ENCODE peak calls at places on chromosomes 16 and 17, in six cellular contexts. One of them, this sample, is unnamed.

GRCh38 chr17:57523926-57524634 is 221.0 kb downstream of the CCDC182 start:
- DNase-seq in trophoblast cell: no peak
- DNase-seq in mesenchymal stem cell: no peak
- DNase-seq in IMR-90: peak; percentile 61
- DNase-seq in neuronal stem cell: no peak
- DNase-seq in H1: no peak
- DNase-seq in this sample: no peak

GRCh38 chr17:46020023-46020735 is 21.1 kb downstream of the STH start:
- DNase-seq in trophoblast cell: peak; percentile 14
- DNase-seq in mesenchymal stem cell: no peak
- DNase-seq in IMR-90: no peak
- DNase-seq in neuronal stem cell: no peak
- DNase-seq in H1: no peak
- DNase-seq in this sample: no peak

GRCh38 chr17:50768348-50768761 is 1.0 kb upstream of the ANKRD40CL start:
- DNase-seq in trophoblast cell: no peak
- DNase-seq in mesenchymal stem cell: no peak
- DNase-seq in IMR-90: no peak
- DNase-seq in neuronal stem cell: no peak
- DNase-seq in H1: peak; percentile 47
- DNase-seq in this sample: peak; percentile 50

GRCh38 chr16:65054457-65054856 is 67.4 kb downstream of the CDH11 start:
- DNase-seq in trophoblast cell: no peak
- DNase-seq in mesenchymal stem cell: no peak
- DNase-seq in IMR-90: peak; percentile 31
- DNase-seq in neuronal stem cell: no peak
- DNase-seq in H1: no peak
- DNase-seq in this sample: no peak

GRCh38 chr17:77371888-77372443 is 231.2 kb downstream of the SEC14L1 start:
- DNase-seq in trophoblast cell: no peak
- DNase-seq in mesenchymal stem cell: no peak
- DNase-seq in IMR-90: no peak
- DNase-seq in neuronal stem cell: no peak
- DNase-seq in H1: no peak
- DNase-seq in this sample: no peak

GRCh38 chr17:12256380-12256995 is 235.8 kb downstream of the MAP2K4 start:
- DNase-seq in trophoblast cell: peak; percentile 75
- DNase-seq in mesenchymal stem cell: peak; percentile 68
- DNase-seq in IMR-90: peak; percentile 81
- DNase-seq in neuronal stem cell: peak; percentile 32
- DNase-seq in H1: no peak
- DNase-seq in this sample: no peak

GRCh38 chr17:49965522-49965905 is 3.5 kb upstream of the DLX4 start:
- DNase-seq in trophoblast cell: no peak
- DNase-seq in mesenchymal stem cell: no peak
- DNase-seq in IMR-90: no peak
- DNase-seq in neuronal stem cell: no peak
- DNase-seq in H1: no peak
- DNase-seq in this sample: no peak

GRCh38 chr17:80133626-80133970 is 13.3 kb downstream of the EIF4A3 start:
- DNase-seq in trophoblast cell: peak; percentile 26
- DNase-seq in mesenchymal stem cell: no peak
- DNase-seq in IMR-90: no peak
- DNase-seq in neuronal stem cell: no peak
- DNase-seq in H1: no peak
- DNase-seq in this sample: peak; percentile 29

GRCh38 chr16:54647731-54648221 is 282.9 kb upstream of the IRX5 start:
- DNase-seq in trophoblast cell: no peak
- DNase-seq in mesenchymal stem cell: no peak
- DNase-seq in IMR-90: no peak
- DNase-seq in neuronal stem cell: no peak
- DNase-seq in H1: no peak
- DNase-seq in this sample: no peak

GRCh38 chr17:47703191-47703591 is 9.2 kb downstream of the TBKBP1 start:
- DNase-seq in trophoblast cell: no peak
- DNase-seq in mesenchymal stem cell: no peak
- DNase-seq in IMR-90: no peak
- DNase-seq in neuronal stem cell: no peak
- DNase-seq in H1: no peak
- DNase-seq in this sample: peak; percentile 31

GRCh38 chr17:79007504-79008381 is 1.8 kb downstream of the CANT1 start:
- DNase-seq in trophoblast cell: no peak
- DNase-seq in mesenchymal stem cell: no peak
- DNase-seq in IMR-90: no peak
- DNase-seq in neuronal stem cell: no peak
- DNase-seq in H1: no peak
- DNase-seq in this sample: no peak

GRCh38 chr16:79972053-79972704 is 371.6 kb upstream of the MAF start:
- DNase-seq in trophoblast cell: no peak
- DNase-seq in mesenchymal stem cell: no peak
- DNase-seq in IMR-90: no peak
- DNase-seq in neuronal stem cell: no peak
- DNase-seq in H1: no peak
- DNase-seq in this sample: no peak

GRCh38 chr16:49855280-49855821 is 561 bp downstream of the ZNF423 start:
- DNase-seq in trophoblast cell: peak; percentile 87
- DNase-seq in mesenchymal stem cell: peak; percentile 85
- DNase-seq in IMR-90: peak; percentile 31
- DNase-seq in neuronal stem cell: peak; percentile 89
- DNase-seq in H1: peak; percentile 86
- DNase-seq in this sample: peak; percentile 86

GRCh38 chr16:6493555-6493954 is 839.1 kb upstream of the RBFOX1 start:
- DNase-seq in trophoblast cell: no peak
- DNase-seq in mesenchymal stem cell: no peak
- DNase-seq in IMR-90: no peak
- DNase-seq in neuronal stem cell: no peak
- DNase-seq in H1: no peak
- DNase-seq in this sample: no peak

GRCh38 chr17:35630530-35631148 is 43.5 kb downstream of the AP2B1 start:
- DNase-seq in trophoblast cell: peak; percentile 60
- DNase-seq in mesenchymal stem cell: peak; percentile 65
- DNase-seq in IMR-90: peak; percentile 80
- DNase-seq in neuronal stem cell: no peak
- DNase-seq in H1: no peak
- DNase-seq in this sample: no peak

GRCh38 chr16:87226926-87227650 is 90.1 kb downstream of the C16orf95 start:
- DNase-seq in trophoblast cell: no peak
- DNase-seq in mesenchymal stem cell: peak; percentile 82
- DNase-seq in IMR-90: peak; percentile 93
- DNase-seq in neuronal stem cell: no peak
- DNase-seq in H1: no peak
- DNase-seq in this sample: no peak

GRCh38 chr17:5522476-5522875 is 36.1 kb downstream of the MIS12 start:
- DNase-seq in trophoblast cell: no peak
- DNase-seq in mesenchymal stem cell: no peak
- DNase-seq in IMR-90: no peak
- DNase-seq in neuronal stem cell: no peak
- DNase-seq in H1: no peak
- DNase-seq in this sample: no peak

GRCh38 chr17:4852504-4853075 is 19.4 kb downstream of the MINK1 start:
- DNase-seq in trophoblast cell: peak; percentile 28
- DNase-seq in mesenchymal stem cell: peak; percentile 34
- DNase-seq in IMR-90: peak; percentile 78
- DNase-seq in neuronal stem cell: no peak
- DNase-seq in H1: no peak
- DNase-seq in this sample: no peak

GRCh38 chr17:48486557-48486956 is 44.3 kb downstream of the HOXB1 start:
- DNase-seq in trophoblast cell: peak; percentile 73
- DNase-seq in mesenchymal stem cell: peak; percentile 99
- DNase-seq in IMR-90: peak; percentile 100
- DNase-seq in neuronal stem cell: no peak
- DNase-seq in H1: no peak
- DNase-seq in this sample: no peak

GRCh38 chr16:10318798-10319500 is 66.9 kb upstream of the ATF7IP2 start:
- DNase-seq in trophoblast cell: peak; percentile 50
- DNase-seq in mesenchymal stem cell: no peak
- DNase-seq in IMR-90: no peak
- DNase-seq in neuronal stem cell: no peak
- DNase-seq in H1: no peak
- DNase-seq in this sample: no peak
- H3K4ac ChIP-seq in trophoblast cell: no peak overlapping the region
- H3K4ac ChIP-seq in mesenchymal stem cell: no peak overlapping the region
- H3K4ac ChIP-seq in IMR-90: no peak overlapping the region
- H3K4ac ChIP-seq in neuronal stem cell: no peak overlapping the region
- H3K4ac ChIP-seq in H1: no peak overlapping the region
- H3K4ac ChIP-seq in this sample: no peak overlapping the region

GRCh38 chr17:42795465-42795864 is 3.0 kb downstream of the COA3 start:
- DNase-seq in trophoblast cell: no peak
- DNase-seq in mesenchymal stem cell: no peak
- DNase-seq in IMR-90: no peak
- DNase-seq in neuronal stem cell: no peak
- DNase-seq in H1: no peak
- DNase-seq in this sample: no peak

GRCh38 chr17:42795061-42795460 is 3.4 kb downstream of the COA3 start:
- DNase-seq in trophoblast cell: no peak
- DNase-seq in mesenchymal stem cell: no peak
- DNase-seq in IMR-90: no peak
- DNase-seq in neuronal stem cell: no peak
- DNase-seq in H1: no peak
- DNase-seq in this sample: no peak

GRCh38 chr17:42798011-42798382 is 507 bp downstream of the COA3 start:
- DNase-seq in trophoblast cell: no peak
- DNase-seq in mesenchymal stem cell: no peak
- DNase-seq in IMR-90: no peak
- DNase-seq in neuronal stem cell: no peak
- DNase-seq in H1: no peak
- DNase-seq in this sample: no peak

GRCh38 chr17:42797067-42798007 is 1.2 kb downstream of the COA3 start:
- DNase-seq in trophoblast cell: no peak
- DNase-seq in mesenchymal stem cell: no peak
- DNase-seq in IMR-90: no peak
- DNase-seq in neuronal stem cell: no peak
- DNase-seq in H1: no peak
- DNase-seq in this sample: no peak

GRCh38 chr17:42796066-42796758 is 2.3 kb downstream of the COA3 start:
- DNase-seq in trophoblast cell: no peak
- DNase-seq in mesenchymal stem cell: no peak
- DNase-seq in IMR-90: no peak
- DNase-seq in neuronal stem cell: no peak
- DNase-seq in H1: no peak
- DNase-seq in this sample: no peak
- H3K14ac ChIP-seq in trophoblast cell: no peak overlapping the region
- H3K14ac ChIP-seq in mesenchymal stem cell: no peak overlapping the region
- H3K14ac ChIP-seq in IMR-90: no peak overlapping the region
- H3K14ac ChIP-seq in neuronal stem cell: no peak overlapping the region
- H3K14ac ChIP-seq in H1: no peak overlapping the region
- H3K14ac ChIP-seq in this sample: no peak overlapping the region

DNA sequence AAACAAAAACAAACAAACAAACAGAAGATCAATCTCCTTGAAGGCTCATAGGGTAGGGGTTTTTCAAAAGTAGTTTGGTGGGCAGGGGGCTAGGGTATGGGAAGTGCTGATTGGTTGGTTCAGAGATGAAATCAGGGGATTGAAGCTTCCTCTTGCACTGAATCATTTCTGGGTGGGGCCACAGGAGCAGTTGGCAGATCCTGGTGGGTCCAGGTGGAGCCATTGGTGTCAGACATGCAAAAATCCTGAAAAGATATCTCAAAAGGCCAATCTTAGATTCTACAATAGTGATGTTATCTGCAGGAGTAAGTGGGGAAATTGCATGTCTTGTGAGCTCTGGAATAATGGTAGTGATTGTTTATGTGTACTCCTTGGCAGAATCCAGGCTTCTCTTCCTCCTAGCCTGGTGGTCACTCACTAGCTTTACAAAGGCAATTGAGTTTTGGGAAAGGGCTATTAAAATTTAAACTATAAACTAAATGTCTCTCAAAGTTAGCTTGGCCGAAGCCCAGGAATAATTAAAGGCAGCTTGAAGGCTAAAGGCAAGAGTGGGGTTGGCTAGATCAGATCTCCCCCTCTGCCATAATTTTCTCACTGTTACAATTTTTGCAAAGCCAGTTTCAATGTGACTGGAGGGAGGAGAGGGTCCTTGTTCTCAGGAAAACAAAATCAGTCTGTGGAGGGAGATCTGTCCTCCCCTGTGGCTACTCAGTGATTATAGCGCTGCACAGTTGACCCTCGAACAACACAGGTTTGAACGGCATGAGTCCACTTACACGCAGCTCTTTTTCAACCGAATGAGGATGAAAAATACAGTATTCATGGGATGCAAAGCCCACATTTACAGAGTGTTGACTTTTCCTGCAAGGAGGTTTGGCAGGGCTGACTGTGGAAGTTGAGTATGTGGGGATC is 45.2 kb downstream of the RNF112 start:
- DNase-seq in trophoblast cell: peak; percentile 77
- DNase-seq in mesenchymal stem cell: no peak
- DNase-seq in IMR-90: no peak
- DNase-seq in neuronal stem cell: no peak
- DNase-seq in H1: no peak
- DNase-seq in this sample: no peak
- H3K4ac ChIP-seq in trophoblast cell: no peak overlapping the region
- H3K4ac ChIP-seq in mesenchymal stem cell: no peak overlapping the region
- H3K4ac ChIP-seq in IMR-90: no peak overlapping the region
- H3K4ac ChIP-seq in neuronal stem cell: no peak overlapping the region
- H3K4ac ChIP-seq in H1: peak overlapping the region; percentile 9
- H3K4ac ChIP-seq in this sample: no peak overlapping the region

DNA sequence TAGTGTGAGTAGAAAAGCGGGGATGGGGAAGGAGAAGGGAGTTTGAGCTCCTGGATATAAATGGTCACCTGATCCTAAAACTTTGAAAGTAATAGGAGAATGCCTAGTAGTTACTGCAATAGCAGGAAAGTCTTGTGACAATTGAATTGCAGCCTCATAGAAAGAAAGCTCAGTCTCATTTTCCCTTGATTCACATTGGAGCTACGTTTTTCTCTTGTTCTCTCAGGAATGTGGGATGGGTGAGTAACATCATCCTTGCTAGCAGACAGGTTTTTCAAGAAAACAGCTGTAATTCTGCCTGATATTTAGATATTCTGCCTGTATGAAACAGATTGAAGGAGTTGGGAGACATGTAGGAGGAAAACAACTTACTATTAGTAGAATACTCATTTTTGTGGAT is 25.3 kb downstream of the SF3B3 start:
- DNase-seq in trophoblast cell: peak; percentile 75
- DNase-seq in mesenchymal stem cell: no peak
- DNase-seq in IMR-90: peak; percentile 49
- DNase-seq in neuronal stem cell: no peak
- DNase-seq in H1: no peak
- DNase-seq in this sample: no peak
- H3K14ac ChIP-seq in trophoblast cell: no peak overlapping the region
- H3K14ac ChIP-seq in mesenchymal stem cell: no peak overlapping the region
- H3K14ac ChIP-seq in IMR-90: no peak overlapping the region
- H3K14ac ChIP-seq in neuronal stem cell: no peak overlapping the region
- H3K14ac ChIP-seq in H1: no peak overlapping the region
- H3K14ac ChIP-seq in this sample: no peak overlapping the region

DNA sequence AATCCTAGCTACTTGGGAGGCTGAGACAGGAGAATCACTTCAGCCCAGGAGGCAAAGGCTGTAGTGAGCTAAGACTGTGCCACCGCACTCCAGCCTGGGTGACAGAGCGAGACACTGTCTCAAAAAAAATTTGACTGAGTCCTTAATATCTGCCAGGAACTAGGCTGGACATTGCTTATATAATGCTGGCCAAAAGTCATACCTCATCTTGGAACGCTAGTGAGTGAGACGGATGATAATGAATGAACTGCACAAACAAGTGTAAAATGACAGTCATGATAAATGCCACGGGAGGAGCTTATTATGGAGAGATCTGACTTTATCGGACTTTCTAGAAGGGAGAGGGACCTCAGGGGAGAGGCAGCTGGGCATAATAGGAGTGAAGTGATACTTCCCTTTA is 327.6 kb downstream of the SHISA9 start:
- DNase-seq in trophoblast cell: no peak
- DNase-seq in mesenchymal stem cell: no peak
- DNase-seq in IMR-90: no peak
- DNase-seq in neuronal stem cell: no peak
- DNase-seq in H1: no peak
- DNase-seq in this sample: no peak
- H3K4ac ChIP-seq in trophoblast cell: no peak overlapping the region
- H3K4ac ChIP-seq in mesenchymal stem cell: no peak overlapping the region
- H3K4ac ChIP-seq in IMR-90: no peak overlapping the region
- H3K4ac ChIP-seq in neuronal stem cell: no peak overlapping the region
- H3K4ac ChIP-seq in H1: no peak overlapping the region
- H3K4ac ChIP-seq in this sample: no peak overlapping the region